ENCODE peak calls at places on chromosomes 12 and 14, in five cellular contexts. One of them, this sample, is unnamed.

GRCh38 chr14:89702151-89702936 is 252.2 kb downstream of the EFCAB11 start:
- DNase-seq in A172: no peak
- DNase-seq in uterus: peak
- DNase-seq in AG04449: no peak
- DNase-seq in glutamatergic neuron: no peak
- DNase-seq in this sample: no peak

GRCh38 chr14:74572829-74573360 is 39.1 kb downstream of the LTBP2 start:
- DNase-seq in glutamatergic neuron: no peak
- DNase-seq in uterus: no peak
- DNase-seq in AG04449: no peak
- DNase-seq in A172: peak
- DNase-seq in this sample: no peak

GRCh38 chr14:80172380-80173055 is 38.8 kb downstream of the DIO2 start:
- DNase-seq in uterus: no peak
- DNase-seq in A172: peak
- DNase-seq in glutamatergic neuron: no peak
- DNase-seq in AG04449: no peak
- DNase-seq in this sample: no peak

GRCh38 chr14:105943973-105944602 is 417.7 kb downstream of the TMEM121 start:
- DNase-seq in A172: no peak
- DNase-seq in AG04449: no peak
- DNase-seq in glutamatergic neuron: no peak
- DNase-seq in uterus: no peak
- DNase-seq in this sample: no peak

GRCh38 chr12:18782827-18783226 is 44.9 kb downstream of the CAPZA3 start:
- DNase-seq in uterus: no peak
- DNase-seq in AG04449: no peak
- DNase-seq in A172: no peak
- DNase-seq in glutamatergic neuron: no peak
- DNase-seq in this sample: no peak

GRCh38 chr12:10171954-10172353 is at the start of gene OLR1:
- DNase-seq in uterus: no peak
- DNase-seq in glutamatergic neuron: no peak
- DNase-seq in A172: no peak
- DNase-seq in AG04449: no peak
- DNase-seq in this sample: no peak

GRCh38 chr12:82955020-82955419 is 268.3 kb downstream of the TMTC2 start:
- DNase-seq in AG04449: no peak
- DNase-seq in A172: no peak
- DNase-seq in uterus: no peak
- DNase-seq in glutamatergic neuron: no peak
- DNase-seq in this sample: no peak

GRCh38 chr12:90020006-90020405 is 311.4 kb upstream of the ATP2B1 start:
- DNase-seq in uterus: no peak
- DNase-seq in A172: no peak
- DNase-seq in glutamatergic neuron: no peak
- DNase-seq in AG04449: no peak
- DNase-seq in this sample: no peak

GRCh38 chr14:82905762-82906161 is 1372.1 kb upstream of the SEL1L start:
- DNase-seq in uterus: no peak
- DNase-seq in AG04449: no peak
- DNase-seq in glutamatergic neuron: no peak
- DNase-seq in A172: no peak
- DNase-seq in this sample: no peak

GRCh38 chr12:50322196-50322595 is 38.9 kb upstream of the LIMA1 start:
- DNase-seq in glutamatergic neuron: no peak
- DNase-seq in A172: no peak
- DNase-seq in AG04449: no peak
- DNase-seq in uterus: no peak
- DNase-seq in this sample: no peak

GRCh38 chr12:6567112-6567680 is 895 bp downstream of the NOP2 start:
- DNase-seq in uterus: no peak
- DNase-seq in A172: no peak
- DNase-seq in AG04449: no peak
- DNase-seq in glutamatergic neuron: no peak
- DNase-seq in this sample: no peak

GRCh38 chr12:84305144-84305543 is 607.5 kb downstream of the SLC6A15 start:
- DNase-seq in glutamatergic neuron: no peak
- DNase-seq in AG04449: no peak
- DNase-seq in uterus: no peak
- DNase-seq in A172: peak
- DNase-seq in this sample: no peak

GRCh38 chr14:98909251-98909944 is 362.6 kb downstream of the BCL11B start:
- DNase-seq in A172: peak
- DNase-seq in AG04449: no peak
- DNase-seq in glutamatergic neuron: no peak
- DNase-seq in uterus: no peak
- DNase-seq in this sample: no peak

GRCh38 chr12:101050631-101051030 is 159.4 kb downstream of the SLC5A8 start:
- DNase-seq in uterus: no peak
- DNase-seq in A172: no peak
- DNase-seq in glutamatergic neuron: no peak
- DNase-seq in AG04449: no peak
- DNase-seq in this sample: no peak

GRCh38 chr12:56151672-56152131 is 685 bp upstream of the MYL6B start:
- DNase-seq in glutamatergic neuron: peak
- DNase-seq in AG04449: no peak
- DNase-seq in uterus: no peak
- DNase-seq in A172: no peak
- DNase-seq in this sample: no peak

GRCh38 chr12:62632521-62632920 is 165.9 kb downstream of the MON2 start:
- DNase-seq in AG04449: no peak
- DNase-seq in A172: no peak
- DNase-seq in glutamatergic neuron: peak
- DNase-seq in uterus: peak
- DNase-seq in this sample: no peak

GRCh38 chr14:103216857-103217256 is 93.6 kb downstream of the TNFAIP2 start:
- DNase-seq in uterus: no peak
- DNase-seq in AG04449: no peak
- DNase-seq in glutamatergic neuron: no peak
- DNase-seq in A172: no peak
- DNase-seq in this sample: no peak

GRCh38 chr14:60349663-60350365 is 100.8 kb downstream of the PPM1A start:
- DNase-seq in uterus: no peak
- DNase-seq in A172: peak
- DNase-seq in AG04449: peak
- DNase-seq in glutamatergic neuron: peak
- DNase-seq in this sample: no peak

GRCh38 chr12:625998-626397 is 37.2 kb downstream of the NINJ2 start:
- DNase-seq in uterus: no peak
- DNase-seq in glutamatergic neuron: no peak
- DNase-seq in AG04449: no peak
- DNase-seq in A172: no peak
- DNase-seq in this sample: peak

GRCh38 chr12:3275171-3276041 is 198.2 kb downstream of the TSPAN9 start:
- DNase-seq in AG04449: no peak
- DNase-seq in glutamatergic neuron: peak
- DNase-seq in uterus: peak
- DNase-seq in A172: peak
- DNase-seq in this sample: peak

GRCh38 chr12:19957578-19957977 is 410.8 kb upstream of the PDE3A start:
- DNase-seq in glutamatergic neuron: no peak
- DNase-seq in uterus: no peak
- DNase-seq in A172: no peak
- DNase-seq in AG04449: no peak
- DNase-seq in this sample: no peak

GRCh38 chr14:74251546-74252030 is 12.3 kb downstream of the VSX2 start:
- DNase-seq in A172: peak
- DNase-seq in AG04449: no peak
- DNase-seq in uterus: peak
- DNase-seq in glutamatergic neuron: peak
- DNase-seq in this sample: peak

GRCh38 chr12:50057000-50057841 is at the start of gene ASIC1:
- DNase-seq in A172: no peak
- DNase-seq in uterus: peak
- DNase-seq in AG04449: no peak
- DNase-seq in glutamatergic neuron: peak
- DNase-seq in this sample: no peak

This sample was measured in CD14-positive monocyte.